ENCODE peak calls at places on chromosomes 1 and 21, in six cellular contexts. W is aorta; V is mucosa of descending colon; B is coronary artery; L is CD8-positive, alpha-beta T cell; A is fibroblast of lung. E is an unnamed sample.

GRCh38 chr1:211541715-211542477 is 37.1 kb downstream of the SLC30A1 start:
- DNase-seq in A (peak), B (no peak), L (no peak), V (peak), W (no peak), E (no peak)

GRCh38 chr1:2496087-2496622 is 20.1 kb downstream of the PLCH2 start:
- DNase-seq in A (no peak), V (no peak), L (no peak), W (no peak), B (no peak), E (no peak)

GRCh38 chr21:37119421-37120218 is 46.6 kb downstream of the TTC3 start:
- DNase-seq in V (no peak), A (peak), W (no peak), B (no peak), L (no peak), E (no peak)

GRCh38 chr1:207519505-207520399 is 23.8 kb downstream of the CR1 start:
- DNase-seq in W (no peak), V (no peak), A (no peak), B (no peak), L (no peak), E (no peak)

GRCh38 chr1:170701962-170702361 is 38.0 kb downstream of the PRRX1 start:
- DNase-seq in B (no peak), L (no peak), W (no peak), A (no peak), V (no peak), E (no peak)

GRCh38 chr1:46039571-46040052 is 92.8 kb downstream of the PIK3R3 start:
- DNase-seq in L (no peak), V (peak), A (peak), W (no peak), B (no peak), E (no peak)

GRCh38 chr21:37484535-37485474 is 118.2 kb downstream of the DYRK1A start:
- DNase-seq in V (no peak), A (no peak), W (no peak), L (no peak), B (no peak), E (no peak)

GRCh38 chr1:57172040-57172439 is 206.2 kb upstream of the C8B start:
- DNase-seq in W (no peak), B (no peak), L (no peak), A (no peak), V (no peak), E (no peak)

GRCh38 chr1:151132676-151133338 is 13.6 kb downstream of the SEMA6C start:
- DNase-seq in B (no peak), V (no peak), A (no peak), L (no peak), W (no peak), E (no peak)

DNA sequence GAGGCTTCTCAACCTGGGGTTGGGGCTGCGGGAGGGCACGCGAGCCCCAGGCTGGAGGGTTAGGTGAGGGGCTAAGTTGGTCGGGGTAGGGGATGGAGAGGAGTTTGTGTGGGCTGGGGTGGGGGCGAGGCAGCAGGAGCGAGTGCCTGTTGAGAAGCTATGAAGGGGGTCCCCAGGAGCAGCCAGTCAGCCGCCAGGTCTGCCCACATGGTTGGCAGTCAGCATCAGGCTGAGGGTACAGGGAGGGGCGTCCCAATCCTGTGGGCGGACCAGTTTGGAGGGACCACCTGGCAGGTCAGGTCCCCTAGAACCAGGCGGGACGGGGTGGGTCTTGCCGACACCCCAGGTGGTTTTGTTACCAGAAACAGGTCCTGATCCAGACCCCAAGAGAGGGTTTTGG is 400 bp upstream of the TRIM17 start:
- DNase-seq in L (no peak), A (no peak), W (no peak), B (no peak), V (no peak), E (peak)
- H3K4me3 ChIP-seq in L (no peak), A (no peak), W (no peak), B (peak), V (no peak), E (no peak)

GRCh38 chr1:203075249-203076030 is 10.4 kb downstream of the MYOG start:
- DNase-seq in B (no peak), V (no peak), W (no peak), A (no peak), L (no peak), E (no peak)

GRCh38 chr1:203077956-203078355 is 7.9 kb downstream of the MYOG start:
- DNase-seq in A (no peak), B (no peak), W (no peak), V (no peak), L (no peak), E (no peak)

GRCh38 chr1:203077367-203077766 is 8.4 kb downstream of the MYOG start:
- DNase-seq in L (no peak), W (no peak), A (no peak), V (no peak), B (no peak), E (no peak)

GRCh38 chr1:203074610-203075009 is 11.2 kb downstream of the MYOG start:
- DNase-seq in W (no peak), V (no peak), B (no peak), L (no peak), A (no peak), E (no peak)

DNA sequence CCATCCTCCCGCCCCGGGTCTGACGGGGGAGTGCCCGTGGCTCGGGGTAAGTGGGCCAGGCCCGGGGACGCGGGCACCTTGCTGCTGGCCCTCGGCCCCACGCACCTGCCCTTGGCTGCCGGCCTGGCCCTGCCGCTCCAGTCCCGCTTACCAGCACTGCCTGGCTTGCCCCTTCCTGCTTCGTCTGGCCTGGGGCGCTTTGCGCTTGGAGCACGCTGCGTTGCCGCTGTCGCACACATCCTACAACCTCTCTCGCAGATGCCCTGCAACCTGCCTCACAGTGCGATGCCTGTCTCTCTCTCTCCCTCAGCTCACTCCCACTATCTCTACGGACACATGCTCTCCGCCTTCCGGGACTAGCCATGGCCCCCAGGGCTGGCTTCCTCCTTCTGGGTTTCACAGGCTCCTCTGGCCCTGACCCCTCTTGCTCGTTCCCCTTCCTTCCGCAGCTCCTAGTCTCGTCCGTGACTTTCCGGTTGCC is 9.7 kb downstream of the MYOG start:
- DNase-seq in V (no peak), A (no peak), B (no peak), W (no peak), L (no peak), E (no peak)
- H3K4me3 ChIP-seq in V (no peak), A (no peak), B (peak), W (no peak), L (no peak), E (peak)

DNA sequence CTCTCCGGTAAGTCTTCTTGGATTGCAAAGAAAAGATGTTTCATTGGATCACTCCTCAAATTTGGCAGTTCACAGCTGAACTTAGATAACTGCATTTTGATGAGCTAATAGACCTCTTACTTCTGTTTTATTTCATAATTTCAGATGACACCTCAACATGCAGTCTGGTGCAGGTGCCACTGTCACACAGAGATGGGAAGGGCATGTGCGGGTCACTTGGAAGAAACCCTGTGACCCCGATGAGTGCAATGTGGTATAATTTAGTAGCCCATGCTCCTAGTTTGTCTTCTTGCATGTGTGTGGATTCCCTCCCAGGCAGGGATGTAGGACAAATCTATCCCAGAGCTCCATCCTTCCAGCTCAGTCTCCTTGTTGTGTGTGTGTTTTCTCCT is 481 bp upstream of the SLAMF1 start:
- DNase-seq in B (no peak), V (no peak), A (no peak), W (no peak), L (no peak), E (no peak)
- H3K4me3 ChIP-seq in B (no peak), V (no peak), A (no peak), W (no peak), L (peak), E (peak)

DNA sequence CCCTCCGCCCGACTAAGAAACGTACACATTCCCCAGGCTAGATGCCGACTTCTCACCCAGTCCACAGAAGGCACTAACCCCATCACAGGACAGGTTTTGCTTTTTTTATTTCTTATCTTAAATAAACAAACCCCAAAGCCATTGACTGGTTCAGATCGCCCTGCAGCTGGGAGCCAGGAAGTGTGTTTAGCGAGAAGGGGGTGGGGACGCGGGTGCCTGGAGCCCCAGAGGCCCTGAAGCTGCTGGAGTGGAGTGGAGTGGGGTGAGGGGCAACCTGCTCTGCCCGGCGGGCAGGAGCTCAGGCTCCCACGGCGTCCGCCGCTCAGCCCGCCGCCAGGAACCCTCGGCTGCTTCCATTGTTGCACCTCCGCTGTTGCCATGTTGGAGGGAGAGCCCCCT is 724 bp downstream of the PIK3C2B start:
- DNase-seq in L (peak), A (peak), W (peak), V (peak), B (peak), E (peak)
- H3K4me3 ChIP-seq in L (peak), A (peak), W (peak), V (peak), B (peak), E (peak)

DNA sequence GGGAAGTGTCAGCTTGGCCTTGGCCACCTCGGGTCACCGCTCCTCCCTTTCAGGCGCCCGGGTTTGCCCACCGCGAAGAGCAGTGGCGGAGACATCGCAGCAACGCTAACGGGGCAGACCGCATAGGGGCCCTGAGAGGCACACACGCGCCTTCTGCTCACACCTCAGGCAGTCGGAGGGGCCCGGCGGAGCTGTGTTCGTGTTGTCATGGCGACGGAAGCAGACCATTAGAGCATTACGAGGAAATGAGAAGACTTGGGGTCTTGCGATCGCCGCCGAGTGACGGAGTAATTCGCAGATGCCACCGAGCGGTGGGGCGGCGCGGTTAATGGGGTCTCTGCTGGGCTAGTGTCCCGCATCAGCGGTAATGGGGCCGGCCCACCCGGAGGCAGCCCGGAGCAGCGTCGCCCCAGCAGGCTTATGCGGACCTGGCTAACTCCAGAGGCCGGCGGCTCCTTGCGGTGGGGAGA is 144.1 kb downstream of the TNR start:
- DNase-seq in B (no peak), A (no peak), W (no peak), V (no peak), L (no peak), E (no peak)
- H3K4me3 ChIP-seq in B (peak), A (no peak), W (no peak), V (no peak), L (no peak), E (no peak)

GRCh38 chr1:6028042-6028895 is 17.4 kb upstream of the KCNAB2 start:
- DNase-seq in B (no peak), V (peak), W (peak), L (peak), A (no peak), E (peak)
- H3K4me3 ChIP-seq in B (peak), V (no peak), W (no peak), L (peak), A (no peak), E (peak)

GRCh38 chr1:202958544-202959275 is 598 bp upstream of the ADIPOR1 start:
- DNase-seq in B (no peak), W (no peak), L (no peak), V (peak), A (no peak), E (no peak)
- H3K4me3 ChIP-seq in B (peak), W (no peak), L (peak), V (no peak), A (peak), E (peak)